ENCODE peak calls at places on chromosome 3, in four cellular contexts. U is transverse colon, Q is stomach, T is A549. D is an unnamed sample.

GRCh38 chr3:29789686-29790085 is 508.8 kb downstream of the RBMS3 start:
- DNase-seq in U (no peak), Q (no peak), T (no peak), D (no peak)

GRCh38 chr3:170180107-170180951 is 1.2 kb downstream of the PHC3 start:
- DNase-seq in U (no peak), Q (peak), T (peak), D (no peak)

GRCh38 chr3:189824629-189825312 is 193.6 kb downstream of the TP63 start:
- DNase-seq in U (no peak), Q (no peak), T (peak), D (no peak)

GRCh38 chr3:12897537-12898289 is 56.3 kb upstream of the RPL32 start:
- DNase-seq in U (no peak), Q (no peak), T (no peak), D (no peak)

GRCh38 chr3:171056528-171056927 is 30.0 kb upstream of the SLC2A2 start:
- DNase-seq in U (no peak), Q (no peak), T (no peak), D (no peak)

GRCh38 chr3:14773691-14774128 is 45.1 kb upstream of the FGD5 start:
- DNase-seq in U (no peak), Q (no peak), T (no peak), D (peak)

GRCh38 chr3:101379695-101380376 is 59.5 kb upstream of the IMPG2 start:
- DNase-seq in U (no peak), Q (no peak), T (no peak), D (no peak)

GRCh38 chr3:173750095-173750494 is 352.6 kb downstream of the NLGN1 start:
- DNase-seq in U (no peak), Q (no peak), T (no peak), D (no peak)

GRCh38 chr3:150078983-150079739 is 108.5 kb upstream of the PFN2 start:
- DNase-seq in U (no peak), Q (no peak), T (no peak), D (peak)

GRCh38 chr3:56689303-56689702 is 6.2 kb upstream of the TASOR start:
- DNase-seq in U (no peak), Q (no peak), T (no peak), D (no peak)

GRCh38 chr3:116940719-116941118 is 231.1 kb downstream of the TUSC7 start:
- DNase-seq in U (no peak), Q (no peak), T (no peak), D (no peak)

GRCh38 chr3:172115787-172116186 is 76.4 kb downstream of the FNDC3B start:
- DNase-seq in U (no peak), Q (no peak), T (no peak), D (no peak)

GRCh38 chr3:113212155-113212844 is 943 bp downstream of the BOC start:
- DNase-seq in U (no peak), Q (no peak), T (peak), D (peak)

GRCh38 chr3:186487819-186488218 is 56.4 kb downstream of the CRYGS start:
- DNase-seq in U (no peak), Q (no peak), T (no peak), D (no peak)

GRCh38 chr3:130870423-130870822 is 23.5 kb upstream of the ATP2C1 start:
- DNase-seq in U (no peak), Q (no peak), T (no peak), D (no peak)

GRCh38 chr3:54355795-54356194 is 233.4 kb downstream of the CACNA2D3 start:
- DNase-seq in U (no peak), Q (no peak), T (no peak), D (no peak)

GRCh38 chr3:66260431-66260830 is 39.6 kb downstream of the SLC25A26 start:
- DNase-seq in U (no peak), Q (no peak), T (no peak), D (no peak)

GRCh38 chr3:60316121-60316783 is 935.0 kb downstream of the FHIT start:
- DNase-seq in U (no peak), Q (no peak), T (no peak), D (no peak)

GRCh38 chr3:123046262-123046873 is 18.8 kb upstream of the SEMA5B start:
- DNase-seq in U (no peak), Q (no peak), T (no peak), D (no peak)

GRCh38 chr3:12181301-12181700 is 22.6 kb upstream of the TIMP4 start:
- DNase-seq in U (no peak), Q (no peak), T (no peak), D (no peak)

GRCh38 chr3:55607844-55608243 is 120.7 kb upstream of the WNT5A start:
- DNase-seq in U (no peak), Q (no peak), T (no peak), D (no peak)

GRCh38 chr3:48685603-48686511 is at the start of gene NCKIPSD:
- DNase-seq in U (peak), Q (peak), T (peak), D (peak)

GRCh38 chr3:71369733-71370391 is 213.7 kb downstream of the FOXP1 start:
- DNase-seq in U (no peak), Q (no peak), T (no peak), D (no peak)

GRCh38 chr3:150965436-150965835 is 7.1 kb downstream of the CLRN1 start:
- DNase-seq in U (no peak), Q (no peak), T (no peak), D (no peak)

GRCh38 chr3:4934050-4934449 is 45.2 kb upstream of the BHLHE40 start:
- DNase-seq in U (no peak), Q (no peak), T (no peak), D (no peak)

GRCh38 chr3:31705726-31706125 is 173.0 kb downstream of the STT3B start:
- DNase-seq in U (no peak), Q (no peak), T (no peak), D (no peak)

GRCh38 chr3:193842029-193842782 is 249.2 kb downstream of the OPA1 start:
- DNase-seq in U (peak), Q (peak), T (no peak), D (no peak)

GRCh38 chr3:139491027-139491700 is 14.8 kb upstream of the RBP2 start:
- DNase-seq in U (no peak), Q (no peak), T (no peak), D (no peak)

GRCh38 chr3:46852839-46853355 is 10.3 kb downstream of the MYL3 start:
- DNase-seq in U (no peak), Q (no peak), T (no peak), D (no peak)

GRCh38 chr3:133329626-133330025 is 70.2 kb upstream of the BFSP2 start:
- DNase-seq in U (no peak), Q (no peak), T (no peak), D (no peak)

GRCh38 chr3:194326192-194327029 is 24.7 kb downstream of the CPN2 start:
- DNase-seq in U (no peak), Q (no peak), T (no peak), D (no peak)

GRCh38 chr3:187958432-187959003 is 195.4 kb upstream of the LPP start:
- DNase-seq in U (peak), Q (peak), T (no peak), D (no peak)

GRCh38 chr3:187750513-187751123 is 5.3 kb upstream of the BCL6 start:
- DNase-seq in U (peak), Q (peak), T (no peak), D (no peak)

GRCh38 chr3:58179235-58180098 is 31.3 kb downstream of the DNASE1L3 start:
- DNase-seq in U (no peak), Q (no peak), T (no peak), D (no peak)

GRCh38 chr3:64575211-64575844 is 112.5 kb downstream of the ADAMTS9 start:
- DNase-seq in U (no peak), Q (no peak), T (peak), D (no peak)
- TF ChIP-seq CTCF in U (peak), Q (peak), T (peak), D (peak)

DNA sequence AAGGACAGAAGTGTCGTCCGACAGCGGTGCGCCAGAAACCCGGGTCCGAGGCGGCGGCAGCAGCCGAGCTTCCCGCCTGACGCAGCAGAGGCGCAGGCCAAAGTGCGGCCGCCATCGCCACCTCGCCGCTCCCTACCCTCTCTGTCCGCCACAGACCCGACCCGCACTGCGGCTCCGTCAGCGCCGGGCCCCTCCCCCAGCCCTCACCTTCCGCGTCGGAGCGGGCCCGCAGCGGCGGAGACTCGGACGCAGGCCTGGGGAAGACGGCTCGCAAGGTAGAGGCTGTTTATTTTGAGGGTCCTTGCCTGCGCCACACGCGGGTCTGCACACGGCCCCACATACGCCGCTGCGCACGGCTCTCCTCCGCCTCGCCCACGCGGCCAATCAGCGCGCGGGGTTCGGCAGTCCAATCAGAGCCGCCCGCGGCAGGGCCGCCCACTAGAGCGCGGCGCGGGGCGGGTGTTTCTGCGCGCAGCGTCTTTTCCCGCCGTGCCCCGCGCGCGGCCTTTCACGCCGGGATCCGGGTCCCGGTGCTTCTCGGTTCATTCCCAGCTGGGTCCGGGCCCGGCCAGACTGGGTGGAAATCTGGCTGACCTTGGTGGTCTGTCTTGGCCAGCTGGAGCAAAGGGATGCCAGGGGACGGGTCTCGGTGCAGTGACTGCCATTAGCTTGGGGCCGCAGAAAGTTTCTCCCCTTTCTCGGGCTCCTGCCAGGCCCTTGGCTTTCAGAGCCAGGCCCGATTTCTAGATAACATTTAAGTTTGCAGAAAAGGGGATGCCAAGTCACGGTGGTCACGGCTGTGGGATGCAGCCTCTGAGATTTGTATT is at the start of gene CNBP:
- DNase-seq in U (peak), Q (peak), T (peak), D (peak)
- TF ChIP-seq EP300 in U (no peak), Q (no peak), T (no peak), D (no peak)

GRCh38 chr3:42657675-42658074 is 4.2 kb downstream of the ZBTB47 start:
- DNase-seq in U (no peak), Q (no peak), T (no peak), D (no peak)
- TF ChIP-seq CTCF in U (no peak), Q (no peak), T (no peak), D (no peak)

GRCh38 chr3:135393159-135393558 is 572.4 kb upstream of the PPP2R3A start:
- DNase-seq in U (no peak), Q (no peak), T (no peak), D (no peak)

GRCh38 chr3:135392151-135392550 is 573.4 kb upstream of the PPP2R3A start:
- DNase-seq in U (no peak), Q (no peak), T (no peak), D (peak)

GRCh38 chr3:135393898-135394525 is 571.5 kb upstream of the PPP2R3A start:
- DNase-seq in U (no peak), Q (no peak), T (no peak), D (no peak)
- TF ChIP-seq EP300 in U (no peak), Q (no peak), T (no peak), D (no peak)

D was measured in esophagus muscularis mucosa.